ENCODE peak calls at places on chromosome 18, in nine cellular contexts. Y is AG04450; L is psoas muscle; C is pons; F is NCI-H526 treated with DMSO at 0.1 percent for 48 hours; K is D341Med; P is activated CD8-positive, alpha-beta memory T cell treated with anti-CD3 and anti-CD28 coated beads for 24 hours; W is A549; V is effector memory CD8-positive, alpha-beta T cell. G is an unnamed sample.

GRCh38 chr18:58152216-58152615 is 108.2 kb downstream of the NEDD4L start:
- DNase-seq in V (no peak), W (no peak), C (no peak), P (no peak), F (no peak), K (no peak), Y (no peak), L (no peak), G (no peak)

GRCh38 chr18:61216086-61216485 is 117.1 kb upstream of the CDH20 start:
- DNase-seq in Y (no peak), F (no peak), L (no peak), V (no peak), K (no peak), P (no peak), C (no peak), W (no peak), G (no peak)

GRCh38 chr18:8735274-8735673 is 29.9 kb downstream of the MTCL1 start:
- DNase-seq in Y (no peak), L (no peak), V (no peak), P (no peak), K (no peak), W (no peak), C (no peak), F (no peak), G (no peak)

GRCh38 chr18:63182247-63182771 is 137.3 kb downstream of the BCL2 start:
- DNase-seq in K (no peak), V (no peak), F (peak), Y (no peak), C (no peak), W (no peak), P (no peak), L (no peak), G (no peak)

GRCh38 chr18:68482815-68483214 is 232.1 kb downstream of the TMX3 start:
- DNase-seq in V (no peak), C (no peak), W (no peak), K (no peak), F (no peak), P (no peak), Y (no peak), L (no peak), G (no peak)

GRCh38 chr18:50203801-50204604 is 9.1 kb upstream of the MYO5B start:
- DNase-seq in K (peak), F (peak), V (no peak), P (no peak), L (peak), Y (no peak), C (peak), W (peak), G (peak)

GRCh38 chr18:56026505-56026904 is 438.5 kb upstream of the TCF4 start:
- DNase-seq in F (no peak), Y (no peak), V (no peak), W (no peak), L (no peak), P (no peak), C (no peak), K (no peak), G (no peak)

GRCh38 chr18:53551868-53552426 is 672.5 kb downstream of the MBD2 start:
- DNase-seq in C (no peak), P (no peak), W (no peak), Y (no peak), F (no peak), K (no peak), V (no peak), L (no peak), G (no peak)

GRCh38 chr18:78677483-78678317 is 301.9 kb upstream of the SALL3 start:
- DNase-seq in L (no peak), W (no peak), Y (no peak), K (no peak), C (no peak), P (no peak), V (no peak), F (no peak), G (no peak)

GRCh38 chr18:22827216-22827615 is 105.9 kb upstream of the RBBP8 start:
- DNase-seq in V (no peak), F (no peak), L (no peak), K (no peak), Y (no peak), W (no peak), C (no peak), P (no peak), G (no peak)